ENCODE peak calls at places on chromosomes 12 and 14, in six cellular contexts. F, D, Y, R, U and L are unnamed samples.

GRCh38 chr12:56520025-56520810 is 1.4 kb upstream of the RBMS2 start:
- DNase-seq in D (no peak), R (no peak), U (peak), Y (peak), F (no peak), L (no peak)

GRCh38 chr14:35414365-35414764 is 9.8 kb upstream of the NFKBIA start:
- DNase-seq in R (no peak), Y (no peak), U (peak), F (no peak), D (no peak), L (no peak)

GRCh38 chr12:83102499-83102898 is 415.8 kb downstream of the TMTC2 start:
- DNase-seq in F (no peak), Y (no peak), R (no peak), U (no peak), D (no peak), L (no peak)

GRCh38 chr14:54355698-54356097 is 41.1 kb upstream of the CDKN3 start:
- DNase-seq in F (no peak), U (no peak), Y (no peak), R (no peak), D (no peak), L (no peak)

GRCh38 chr12:26125451-26126339 is 858 bp upstream of the BHLHE41 start:
- DNase-seq in F (peak), D (peak), U (peak), R (no peak), Y (peak), L (peak)

GRCh38 chr12:1289371-1290155 is 298.5 kb downstream of the ERC1 start:
- DNase-seq in F (no peak), R (peak), U (no peak), Y (no peak), D (no peak), L (peak)

GRCh38 chr14:76514599-76514998 is 138.7 kb downstream of the ESRRB start:
- DNase-seq in D (no peak), F (peak), U (peak), Y (no peak), R (no peak), L (peak)

GRCh38 chr14:69012251-69012953 is 33.3 kb upstream of the ACTN1 start:
- DNase-seq in Y (no peak), F (no peak), D (no peak), R (no peak), U (no peak), L (peak)

GRCh38 chr12:91055976-91056375 is 1.8 kb downstream of the KERA start:
- DNase-seq in Y (no peak), U (no peak), F (no peak), D (no peak), R (no peak), L (no peak)